ENCODE peak calls at places on chromosomes 11 and 22, in nine cellular contexts. One of them, this sample, is unnamed. For H3K4me1, the result is how much of the 10 kb centered on the place peaks cover.

GRCh38 chr11:33891714-33892327 is at the start of gene LMO2:
- DNase-seq in keratinocyte: no peak
- DNase-seq in small intestine: no peak
- DNase-seq in neuronal stem cell: no peak
- DNase-seq in Panc1: no peak
- DNase-seq in heart right ventricle: no peak
- DNase-seq in pancreas: no peak
- DNase-seq in left ventricle myocardium inferior: no peak
- DNase-seq in mammary epithelial cell: no peak
- DNase-seq in this sample: no peak

GRCh38 chr11:83715927-83716525 is 429.9 kb upstream of the CCDC90B start:
- DNase-seq in keratinocyte: no peak
- DNase-seq in small intestine: no peak
- DNase-seq in neuronal stem cell: no peak
- DNase-seq in Panc1: no peak
- DNase-seq in heart right ventricle: no peak
- DNase-seq in pancreas: no peak
- DNase-seq in left ventricle myocardium inferior: no peak
- DNase-seq in mammary epithelial cell: no peak
- DNase-seq in this sample: no peak

GRCh38 chr11:84218318-84218717 is 932.2 kb upstream of the CCDC90B start:
- DNase-seq in keratinocyte: no peak
- DNase-seq in small intestine: no peak
- DNase-seq in neuronal stem cell: no peak
- DNase-seq in Panc1: no peak
- DNase-seq in heart right ventricle: no peak
- DNase-seq in pancreas: no peak
- DNase-seq in left ventricle myocardium inferior: no peak
- DNase-seq in mammary epithelial cell: no peak
- DNase-seq in this sample: no peak

GRCh38 chr11:67648140-67648795 is 2.3 kb downstream of the ACY3 start:
- DNase-seq in keratinocyte: no peak
- DNase-seq in small intestine: peak
- DNase-seq in neuronal stem cell: no peak
- DNase-seq in Panc1: no peak
- DNase-seq in heart right ventricle: no peak
- DNase-seq in pancreas: peak
- DNase-seq in left ventricle myocardium inferior: no peak
- DNase-seq in mammary epithelial cell: no peak
- DNase-seq in this sample: peak

GRCh38 chr11:44773351-44773965 is 46.7 kb downstream of the TSPAN18 start:
- DNase-seq in keratinocyte: no peak
- DNase-seq in small intestine: no peak
- DNase-seq in neuronal stem cell: no peak
- DNase-seq in Panc1: no peak
- DNase-seq in heart right ventricle: no peak
- DNase-seq in pancreas: no peak
- DNase-seq in left ventricle myocardium inferior: no peak
- DNase-seq in mammary epithelial cell: no peak
- DNase-seq in this sample: no peak

GRCh38 chr11:17827006-17827405 is 92.4 kb downstream of the KCNC1 start:
- DNase-seq in keratinocyte: no peak
- DNase-seq in small intestine: no peak
- DNase-seq in neuronal stem cell: peak
- DNase-seq in Panc1: no peak
- DNase-seq in heart right ventricle: no peak
- DNase-seq in pancreas: no peak
- DNase-seq in left ventricle myocardium inferior: no peak
- DNase-seq in mammary epithelial cell: no peak
- DNase-seq in this sample: no peak

GRCh38 chr11:57330029-57330428 is 5.3 kb upstream of the TNKS1BP1 start:
- DNase-seq in keratinocyte: no peak
- DNase-seq in small intestine: no peak
- DNase-seq in neuronal stem cell: no peak
- DNase-seq in Panc1: no peak
- DNase-seq in heart right ventricle: no peak
- DNase-seq in pancreas: peak
- DNase-seq in left ventricle myocardium inferior: no peak
- DNase-seq in mammary epithelial cell: no peak
- DNase-seq in this sample: no peak

GRCh38 chr22:35739642-35740041 is 22.0 kb downstream of the APOL5 start:
- DNase-seq in keratinocyte: no peak
- DNase-seq in small intestine: peak
- DNase-seq in neuronal stem cell: no peak
- DNase-seq in Panc1: no peak
- DNase-seq in heart right ventricle: no peak
- DNase-seq in pancreas: no peak
- DNase-seq in left ventricle myocardium inferior: no peak
- DNase-seq in mammary epithelial cell: no peak
- DNase-seq in this sample: no peak

GRCh38 chr11:73072935-73073481 is 69.1 kb downstream of the FCHSD2 start:
- DNase-seq in keratinocyte: no peak
- DNase-seq in small intestine: peak
- DNase-seq in neuronal stem cell: no peak
- DNase-seq in Panc1: peak
- DNase-seq in heart right ventricle: no peak
- DNase-seq in pancreas: no peak
- DNase-seq in left ventricle myocardium inferior: no peak
- DNase-seq in mammary epithelial cell: peak
- DNase-seq in this sample: peak

GRCh38 chr11:65204143-65204542 is 22.4 kb downstream of the CAPN1 start:
- DNase-seq in keratinocyte: no peak
- DNase-seq in small intestine: no peak
- DNase-seq in neuronal stem cell: no peak
- DNase-seq in Panc1: no peak
- DNase-seq in heart right ventricle: no peak
- DNase-seq in pancreas: no peak
- DNase-seq in left ventricle myocardium inferior: no peak
- DNase-seq in mammary epithelial cell: no peak
- DNase-seq in this sample: no peak

GRCh38 chr11:43270468-43270867 is 41.3 kb upstream of the API5 start:
- DNase-seq in keratinocyte: no peak
- DNase-seq in small intestine: no peak
- DNase-seq in neuronal stem cell: no peak
- DNase-seq in Panc1: no peak
- DNase-seq in heart right ventricle: no peak
- DNase-seq in pancreas: no peak
- DNase-seq in left ventricle myocardium inferior: no peak
- DNase-seq in mammary epithelial cell: no peak
- DNase-seq in this sample: no peak

GRCh38 chr22:27537481-27537891 is 264.1 kb downstream of the MN1 start:
- DNase-seq in keratinocyte: no peak
- DNase-seq in small intestine: no peak
- DNase-seq in neuronal stem cell: no peak
- DNase-seq in Panc1: no peak
- DNase-seq in heart right ventricle: peak
- DNase-seq in pancreas: no peak
- DNase-seq in left ventricle myocardium inferior: peak
- DNase-seq in mammary epithelial cell: no peak
- DNase-seq in this sample: no peak

GRCh38 chr11:27390959-27391326 is 27.9 kb upstream of the CCDC34 start:
- DNase-seq in keratinocyte: no peak
- DNase-seq in small intestine: no peak
- DNase-seq in neuronal stem cell: no peak
- DNase-seq in Panc1: no peak
- DNase-seq in heart right ventricle: no peak
- DNase-seq in pancreas: no peak
- DNase-seq in left ventricle myocardium inferior: no peak
- DNase-seq in mammary epithelial cell: no peak
- DNase-seq in this sample: no peak

GRCh38 chr11:34855021-34855753 is 61.0 kb downstream of the APIP start:
- DNase-seq in keratinocyte: no peak
- DNase-seq in small intestine: peak
- DNase-seq in neuronal stem cell: no peak
- DNase-seq in Panc1: no peak
- DNase-seq in heart right ventricle: no peak
- DNase-seq in pancreas: no peak
- DNase-seq in left ventricle myocardium inferior: no peak
- DNase-seq in mammary epithelial cell: peak
- DNase-seq in this sample: peak

GRCh38 chr11:1453611-1454386 is 32.8 kb downstream of the MOB2 start:
- DNase-seq in keratinocyte: peak
- DNase-seq in small intestine: peak
- DNase-seq in neuronal stem cell: no peak
- DNase-seq in Panc1: no peak
- DNase-seq in heart right ventricle: no peak
- DNase-seq in pancreas: peak
- DNase-seq in left ventricle myocardium inferior: no peak
- DNase-seq in mammary epithelial cell: no peak
- DNase-seq in this sample: no peak

GRCh38 chr11:62755086-62755615 is 1.2 kb upstream of the ZBTB3 start:
- DNase-seq in keratinocyte: no peak
- DNase-seq in small intestine: no peak
- DNase-seq in neuronal stem cell: no peak
- DNase-seq in Panc1: no peak
- DNase-seq in heart right ventricle: no peak
- DNase-seq in pancreas: no peak
- DNase-seq in left ventricle myocardium inferior: no peak
- DNase-seq in mammary epithelial cell: no peak
- DNase-seq in this sample: no peak

GRCh38 chr11:5550440-5551095 is 2.2 kb upstream of the OR52H1 start:
- DNase-seq in keratinocyte: peak
- DNase-seq in small intestine: no peak
- DNase-seq in neuronal stem cell: no peak
- DNase-seq in Panc1: peak
- DNase-seq in heart right ventricle: no peak
- DNase-seq in pancreas: no peak
- DNase-seq in left ventricle myocardium inferior: no peak
- DNase-seq in mammary epithelial cell: peak
- DNase-seq in this sample: no peak

GRCh38 chr22:18023509-18024275 is 669 bp downstream of the MICAL3 start:
- DNase-seq in keratinocyte: no peak
- DNase-seq in small intestine: peak
- DNase-seq in neuronal stem cell: peak
- DNase-seq in Panc1: no peak
- DNase-seq in heart right ventricle: peak
- DNase-seq in pancreas: peak
- DNase-seq in left ventricle myocardium inferior: peak
- DNase-seq in mammary epithelial cell: peak
- DNase-seq in this sample: peak
- H3K27ac ChIP-seq in keratinocyte: peak
- H3K27ac ChIP-seq in small intestine: peak
- H3K27ac ChIP-seq in neuronal stem cell: no peak
- H3K27ac ChIP-seq in Panc1: peak
- H3K27ac ChIP-seq in heart right ventricle: peak
- H3K27ac ChIP-seq in pancreas: peak
- H3K27ac ChIP-seq in left ventricle myocardium inferior: peak
- H3K27ac ChIP-seq in mammary epithelial cell: peak
- H3K27ac ChIP-seq in this sample: no peak

GRCh38 chr11:3134651-3135490 is 30.2 kb downstream of the OSBPL5 start:
- DNase-seq in keratinocyte: no peak
- DNase-seq in small intestine: no peak
- DNase-seq in neuronal stem cell: no peak
- DNase-seq in Panc1: no peak
- DNase-seq in heart right ventricle: peak
- DNase-seq in pancreas: peak
- DNase-seq in left ventricle myocardium inferior: peak
- DNase-seq in mammary epithelial cell: no peak
- DNase-seq in this sample: no peak
- H3K4me1 ChIP-seq in keratinocyte: under half
- H3K4me1 ChIP-seq in small intestine: under half
- H3K4me1 ChIP-seq in neuronal stem cell: under half
- H3K4me1 ChIP-seq in Panc1: under half
- H3K4me1 ChIP-seq in heart right ventricle: under half
- H3K4me1 ChIP-seq in pancreas: under half
- H3K4me1 ChIP-seq in left ventricle myocardium inferior: half or more
- H3K4me1 ChIP-seq in mammary epithelial cell: under half
- H3K4me1 ChIP-seq in this sample: under half

GRCh38 chr22:33873186-33873585 is 47.1 kb downstream of the LARGE1 start:
- DNase-seq in keratinocyte: no peak
- DNase-seq in small intestine: peak
- DNase-seq in neuronal stem cell: no peak
- DNase-seq in Panc1: no peak
- DNase-seq in heart right ventricle: peak
- DNase-seq in pancreas: no peak
- DNase-seq in left ventricle myocardium inferior: peak
- DNase-seq in mammary epithelial cell: no peak
- DNase-seq in this sample: no peak

GRCh38 chr22:33875316-33875715 is 45.0 kb downstream of the LARGE1 start:
- DNase-seq in keratinocyte: no peak
- DNase-seq in small intestine: no peak
- DNase-seq in neuronal stem cell: no peak
- DNase-seq in Panc1: no peak
- DNase-seq in heart right ventricle: no peak
- DNase-seq in pancreas: no peak
- DNase-seq in left ventricle myocardium inferior: peak
- DNase-seq in mammary epithelial cell: no peak
- DNase-seq in this sample: no peak

GRCh38 chr22:33873666-33874065 is 46.6 kb downstream of the LARGE1 start:
- DNase-seq in keratinocyte: no peak
- DNase-seq in small intestine: no peak
- DNase-seq in neuronal stem cell: no peak
- DNase-seq in Panc1: no peak
- DNase-seq in heart right ventricle: no peak
- DNase-seq in pancreas: no peak
- DNase-seq in left ventricle myocardium inferior: no peak
- DNase-seq in mammary epithelial cell: no peak
- DNase-seq in this sample: no peak

GRCh38 chr22:33871935-33872334 is 48.3 kb downstream of the LARGE1 start:
- DNase-seq in keratinocyte: no peak
- DNase-seq in small intestine: no peak
- DNase-seq in neuronal stem cell: no peak
- DNase-seq in Panc1: no peak
- DNase-seq in heart right ventricle: no peak
- DNase-seq in pancreas: no peak
- DNase-seq in left ventricle myocardium inferior: no peak
- DNase-seq in mammary epithelial cell: no peak
- DNase-seq in this sample: no peak

GRCh38 chr22:33874206-33874605 is 46.1 kb downstream of the LARGE1 start:
- DNase-seq in keratinocyte: no peak
- DNase-seq in small intestine: peak
- DNase-seq in neuronal stem cell: no peak
- DNase-seq in Panc1: no peak
- DNase-seq in heart right ventricle: no peak
- DNase-seq in pancreas: no peak
- DNase-seq in left ventricle myocardium inferior: no peak
- DNase-seq in mammary epithelial cell: no peak
- DNase-seq in this sample: no peak
- H3K27ac ChIP-seq in keratinocyte: no peak
- H3K27ac ChIP-seq in small intestine: no peak
- H3K27ac ChIP-seq in neuronal stem cell: no peak
- H3K27ac ChIP-seq in Panc1: no peak
- H3K27ac ChIP-seq in heart right ventricle: peak
- H3K27ac ChIP-seq in pancreas: no peak
- H3K27ac ChIP-seq in left ventricle myocardium inferior: peak
- H3K27ac ChIP-seq in mammary epithelial cell: no peak
- H3K27ac ChIP-seq in this sample: no peak

DNA sequence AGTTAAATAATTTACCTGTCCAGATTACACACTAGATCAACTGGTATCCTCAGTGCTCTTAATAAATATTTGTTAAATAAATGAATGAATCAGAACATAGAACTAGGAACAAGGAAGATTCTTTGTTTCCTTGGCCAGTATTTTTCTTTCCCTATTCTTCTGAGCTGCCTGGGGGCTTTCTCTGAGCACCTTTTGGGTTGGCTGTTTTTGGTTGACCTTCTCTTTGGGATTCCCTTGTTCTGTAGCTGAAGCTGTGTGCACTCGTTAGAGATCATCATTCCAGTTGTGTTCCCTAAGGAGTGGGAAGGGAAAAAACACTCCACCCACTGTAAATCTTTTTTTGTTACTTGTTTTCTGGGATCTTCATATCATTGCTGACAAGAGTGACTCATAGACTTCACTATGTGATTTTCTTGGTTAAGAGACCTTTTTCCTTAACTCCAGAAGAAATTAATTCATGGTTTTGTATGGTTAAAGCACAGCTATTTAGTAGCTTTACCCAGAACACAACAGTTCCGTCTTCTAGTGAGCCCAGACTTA is 84.3 kb downstream of the STIM1 start:
- DNase-seq in keratinocyte: no peak
- DNase-seq in small intestine: no peak
- DNase-seq in neuronal stem cell: no peak
- DNase-seq in Panc1: no peak
- DNase-seq in heart right ventricle: no peak
- DNase-seq in pancreas: no peak
- DNase-seq in left ventricle myocardium inferior: no peak
- DNase-seq in mammary epithelial cell: peak
- DNase-seq in this sample: peak
- H3K4me1 ChIP-seq in keratinocyte: under half
- H3K4me1 ChIP-seq in small intestine: under half
- H3K4me1 ChIP-seq in neuronal stem cell: under half
- H3K4me1 ChIP-seq in Panc1: under half
- H3K4me1 ChIP-seq in heart right ventricle: half or more
- H3K4me1 ChIP-seq in pancreas: under half
- H3K4me1 ChIP-seq in left ventricle myocardium inferior: half or more
- H3K4me1 ChIP-seq in mammary epithelial cell: under half
- H3K4me1 ChIP-seq in this sample: under half

This sample was measured in cardiac muscle cell.